ENCODE peak calls at places on chromosomes 11 and 22, in seven cellular contexts. X is NCI-H510A; M is ELR; Q is NCI-H1436; O is AG04450; I is mucosa of gallbladder; H is stimulated activated CD4-positive, alpha-beta T cell treated with anti-CD3 and anti-CD28 coated beads, Interleukin-15, amount 100 ng/mL, for 1 hour. S is an unnamed sample.

GRCh38 chr11:83057721-83058120 is 14.0 kb downstream of the RAB30 start:
- DNase-seq in H (no peak), M (no peak), X (no peak), O (no peak), I (no peak), Q (no peak), S (no peak)

GRCh38 chr11:75100314-75100713 is 3.6 kb upstream of the OR2AT4 start:
- DNase-seq in I (no peak), Q (no peak), H (no peak), M (peak; percentile 85), X (no peak), O (peak; percentile 10), S (no peak)

GRCh38 chr22:29342177-29342576 is 26.7 kb upstream of the RASL10A start:
- DNase-seq in H (no peak), O (no peak), Q (no peak), X (no peak), M (no peak), I (no peak), S (no peak)

GRCh38 chr11:46363455-46363920 is 16.2 kb downstream of the DGKZ start:
- DNase-seq in X (no peak), O (no peak), I (no peak), M (peak; percentile 79), Q (no peak), H (no peak), S (peak; percentile 49)

GRCh38 chr11:64722141-64723050 is 601 bp downstream of the NRXN2 start:
- DNase-seq in M (no peak), I (no peak), O (no peak), Q (no peak), X (no peak), H (no peak), S (no peak)

GRCh38 chr11:30216534-30216933 is 14.3 kb upstream of the FSHB start:
- DNase-seq in O (no peak), I (no peak), Q (no peak), X (no peak), H (no peak), M (no peak), S (no peak)

GRCh38 chr11:1197886-1198765 is 24.7 kb upstream of the MUC5B start:
- DNase-seq in H (no peak), X (no peak), O (no peak), Q (no peak), I (no peak), M (no peak), S (no peak)

GRCh38 chr11:132499661-132500060 is 1032.6 kb downstream of the OPCML start:
- DNase-seq in X (no peak), M (no peak), H (no peak), O (no peak), Q (no peak), I (no peak), S (no peak)

GRCh38 chr11:120632579-120632978 is 121.0 kb downstream of the GRIK4 start:
- DNase-seq in M (peak; percentile 38), Q (no peak), X (no peak), O (no peak), H (no peak), I (no peak), S (no peak)

S was measured in SHP77 treated with DMSO at 0.1 percent for 48 hours.